ENCODE peak calls at places on chromosome 12, in five cellular contexts. One of them, this sample, is unnamed.

GRCh38 chr12:11876301-11876700 is 194.4 kb upstream of the BCL2L14 start:
- DNase-seq in GM12878: no peak
- DNase-seq in endothelial cell of umbilical vein: no peak
- DNase-seq in esophagus muscularis mucosa: no peak
- DNase-seq in prostate gland: no peak
- DNase-seq in this sample: no peak

GRCh38 chr12:34399631-34400422 is 377.5 kb downstream of the ALG10 start:
- DNase-seq in prostate gland: peak
- DNase-seq in GM12878: no peak
- DNase-seq in esophagus muscularis mucosa: peak
- DNase-seq in endothelial cell of umbilical vein: no peak
- DNase-seq in this sample: no peak

GRCh38 chr12:47885012-47885501 is 19.7 kb downstream of the VDR start:
- DNase-seq in esophagus muscularis mucosa: no peak
- DNase-seq in prostate gland: no peak
- DNase-seq in endothelial cell of umbilical vein: no peak
- DNase-seq in GM12878: peak
- DNase-seq in this sample: no peak

GRCh38 chr12:15172423-15172822 is 48.8 kb downstream of the RERG start:
- DNase-seq in esophagus muscularis mucosa: no peak
- DNase-seq in prostate gland: no peak
- DNase-seq in GM12878: no peak
- DNase-seq in endothelial cell of umbilical vein: no peak
- DNase-seq in this sample: no peak

GRCh38 chr12:116384175-116384574 is 106.7 kb upstream of the MED13L start:
- DNase-seq in GM12878: no peak
- DNase-seq in prostate gland: no peak
- DNase-seq in endothelial cell of umbilical vein: no peak
- DNase-seq in esophagus muscularis mucosa: no peak
- DNase-seq in this sample: no peak

GRCh38 chr12:121579981-121580868 is 598 bp downstream of the KDM2B start:
- DNase-seq in prostate gland: peak
- DNase-seq in GM12878: no peak
- DNase-seq in endothelial cell of umbilical vein: peak
- DNase-seq in esophagus muscularis mucosa: peak
- DNase-seq in this sample: no peak

GRCh38 chr12:69929531-69929930 is 104.5 kb downstream of the MYRFL start:
- DNase-seq in endothelial cell of umbilical vein: no peak
- DNase-seq in prostate gland: no peak
- DNase-seq in esophagus muscularis mucosa: no peak
- DNase-seq in GM12878: no peak
- DNase-seq in this sample: no peak

GRCh38 chr12:130828895-130829294 is 10.2 kb downstream of the STX2 start:
- DNase-seq in endothelial cell of umbilical vein: no peak
- DNase-seq in prostate gland: no peak
- DNase-seq in GM12878: no peak
- DNase-seq in esophagus muscularis mucosa: no peak
- DNase-seq in this sample: no peak

GRCh38 chr12:83016226-83016835 is 329.6 kb downstream of the TMTC2 start:
- DNase-seq in esophagus muscularis mucosa: no peak
- DNase-seq in endothelial cell of umbilical vein: peak
- DNase-seq in prostate gland: peak
- DNase-seq in GM12878: no peak
- DNase-seq in this sample: no peak

GRCh38 chr12:111182391-111182790 is 186.5 kb downstream of the PHETA1 start:
- DNase-seq in esophagus muscularis mucosa: no peak
- DNase-seq in endothelial cell of umbilical vein: no peak
- DNase-seq in GM12878: no peak
- DNase-seq in prostate gland: no peak
- DNase-seq in this sample: no peak

GRCh38 chr12:116161588-116161987 is 115.9 kb downstream of the MED13L start:
- DNase-seq in esophagus muscularis mucosa: no peak
- DNase-seq in prostate gland: no peak
- DNase-seq in GM12878: no peak
- DNase-seq in endothelial cell of umbilical vein: no peak
- DNase-seq in this sample: no peak

GRCh38 chr12:39327520-39327919 is 115.4 kb downstream of the KIF21A start:
- DNase-seq in prostate gland: no peak
- DNase-seq in esophagus muscularis mucosa: no peak
- DNase-seq in GM12878: no peak
- DNase-seq in endothelial cell of umbilical vein: no peak
- DNase-seq in this sample: no peak

GRCh38 chr12:130632582-130633174 is 83.4 kb downstream of the RIMBP2 start:
- DNase-seq in esophagus muscularis mucosa: no peak
- DNase-seq in endothelial cell of umbilical vein: no peak
- DNase-seq in prostate gland: peak
- DNase-seq in GM12878: no peak
- DNase-seq in this sample: no peak

GRCh38 chr12:116735951-116736599 is 1.8 kb downstream of the SPRING1 start:
- DNase-seq in esophagus muscularis mucosa: no peak
- DNase-seq in endothelial cell of umbilical vein: no peak
- DNase-seq in GM12878: no peak
- DNase-seq in prostate gland: no peak
- DNase-seq in this sample: no peak

GRCh38 chr12:94616217-94616729 is 34.1 kb downstream of the TMCC3 start:
- DNase-seq in prostate gland: peak
- DNase-seq in esophagus muscularis mucosa: no peak
- DNase-seq in GM12878: no peak
- DNase-seq in endothelial cell of umbilical vein: peak
- DNase-seq in this sample: no peak

GRCh38 chr12:65305346-65305950 is 27.0 kb downstream of the MSRB3 start:
- DNase-seq in esophagus muscularis mucosa: no peak
- DNase-seq in prostate gland: no peak
- DNase-seq in endothelial cell of umbilical vein: no peak
- DNase-seq in GM12878: no peak
- DNase-seq in this sample: no peak

GRCh38 chr12:29275834-29276233 is 105.1 kb downstream of the ERGIC2 start:
- DNase-seq in esophagus muscularis mucosa: no peak
- DNase-seq in GM12878: no peak
- DNase-seq in endothelial cell of umbilical vein: no peak
- DNase-seq in prostate gland: no peak
- DNase-seq in this sample: no peak

GRCh38 chr12:116045158-116045557 is 232.3 kb downstream of the MED13L start:
- DNase-seq in GM12878: no peak
- DNase-seq in prostate gland: no peak
- DNase-seq in esophagus muscularis mucosa: no peak
- DNase-seq in endothelial cell of umbilical vein: no peak
- DNase-seq in this sample: no peak

GRCh38 chr12:77064891-77065360 is 443 bp downstream of the E2F7 start:
- DNase-seq in endothelial cell of umbilical vein: no peak
- DNase-seq in GM12878: no peak
- DNase-seq in esophagus muscularis mucosa: no peak
- DNase-seq in prostate gland: no peak
- DNase-seq in this sample: no peak

GRCh38 chr12:26789731-26790644 is 43.0 kb downstream of the ITPR2 start:
- DNase-seq in esophagus muscularis mucosa: no peak
- DNase-seq in GM12878: no peak
- DNase-seq in prostate gland: no peak
- DNase-seq in endothelial cell of umbilical vein: no peak
- DNase-seq in this sample: no peak

GRCh38 chr12:46722737-46723136 is 103.1 kb downstream of the SLC38A4 start:
- DNase-seq in esophagus muscularis mucosa: no peak
- DNase-seq in endothelial cell of umbilical vein: peak
- DNase-seq in GM12878: no peak
- DNase-seq in prostate gland: no peak
- DNase-seq in this sample: no peak

GRCh38 chr12:15627995-15628945 is 160.9 kb downstream of the EPS8 start:
- DNase-seq in endothelial cell of umbilical vein: peak
- DNase-seq in esophagus muscularis mucosa: no peak
- DNase-seq in prostate gland: no peak
- DNase-seq in GM12878: no peak
- DNase-seq in this sample: no peak

DNA sequence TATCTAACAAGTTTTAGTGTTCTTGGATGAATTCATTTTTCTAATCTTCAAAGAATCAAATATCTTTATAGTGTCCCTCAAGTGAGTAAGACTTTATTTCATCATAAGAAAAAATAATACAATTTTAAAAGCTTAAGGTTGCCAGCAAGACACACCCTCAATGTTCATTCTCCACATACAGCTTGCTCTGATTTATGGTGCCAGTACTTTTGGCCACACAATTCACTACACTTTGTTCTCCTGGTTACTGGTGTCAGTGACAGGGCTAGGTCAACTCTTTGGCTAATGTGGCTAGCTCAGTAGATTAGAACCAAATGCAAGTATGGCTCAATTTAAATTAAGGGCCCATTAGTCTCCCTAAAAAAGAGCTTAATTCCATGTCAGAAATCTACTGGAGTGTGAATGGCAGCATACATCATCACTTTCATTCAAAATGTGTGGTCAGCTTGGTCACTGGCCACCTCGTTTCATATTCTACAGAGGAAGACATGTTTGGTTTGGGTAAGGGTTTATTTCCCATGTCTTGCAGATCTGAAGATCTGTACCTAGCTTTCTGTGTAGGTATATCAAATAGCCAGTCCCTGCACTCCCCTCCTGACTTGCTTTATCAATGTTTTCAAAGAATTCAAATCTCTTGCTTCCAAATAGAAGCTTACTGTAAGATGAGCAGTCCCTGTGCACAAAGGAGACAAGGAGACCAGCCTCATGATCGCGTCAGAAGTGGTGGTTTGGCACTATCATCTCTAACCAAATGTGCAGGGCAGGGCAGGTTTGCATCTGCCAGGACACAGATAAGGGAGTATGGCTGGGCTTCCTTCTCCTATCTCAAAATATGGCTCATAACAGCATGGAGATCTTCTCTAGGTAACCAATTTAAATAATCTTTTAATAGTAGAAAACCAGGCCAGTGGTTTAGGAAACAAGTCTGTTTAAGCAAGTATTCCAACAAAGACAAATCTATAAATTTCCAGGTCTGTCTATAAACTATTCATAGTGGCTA is 31.3 kb downstream of the HECTD4 start:
- DNase-seq in esophagus muscularis mucosa: no peak
- DNase-seq in endothelial cell of umbilical vein: no peak
- DNase-seq in GM12878: no peak
- DNase-seq in prostate gland: peak
- DNase-seq in this sample: no peak
- TF ChIP-seq POLR2A in esophagus muscularis mucosa: no peak
- TF ChIP-seq POLR2A in endothelial cell of umbilical vein: no peak
- TF ChIP-seq POLR2A in GM12878: no peak
- TF ChIP-seq POLR2A in prostate gland: no peak
- TF ChIP-seq POLR2A in this sample: no peak

GRCh38 chr12:31517994-31518393 is 72.9 kb downstream of the DENND5B start:
- DNase-seq in GM12878: no peak
- DNase-seq in prostate gland: no peak
- DNase-seq in endothelial cell of umbilical vein: peak
- DNase-seq in esophagus muscularis mucosa: no peak
- DNase-seq in this sample: no peak

GRCh38 chr12:31521972-31522371 is 69.0 kb downstream of the DENND5B start:
- DNase-seq in esophagus muscularis mucosa: no peak
- DNase-seq in prostate gland: no peak
- DNase-seq in endothelial cell of umbilical vein: no peak
- DNase-seq in GM12878: no peak
- DNase-seq in this sample: no peak

GRCh38 chr12:31519525-31519924 is 71.4 kb downstream of the DENND5B start:
- DNase-seq in esophagus muscularis mucosa: no peak
- DNase-seq in prostate gland: no peak
- DNase-seq in GM12878: no peak
- DNase-seq in endothelial cell of umbilical vein: no peak
- DNase-seq in this sample: no peak

GRCh38 chr12:31516702-31517101 is 74.2 kb downstream of the DENND5B start:
- DNase-seq in GM12878: no peak
- DNase-seq in prostate gland: no peak
- DNase-seq in esophagus muscularis mucosa: no peak
- DNase-seq in endothelial cell of umbilical vein: no peak
- DNase-seq in this sample: no peak

DNA sequence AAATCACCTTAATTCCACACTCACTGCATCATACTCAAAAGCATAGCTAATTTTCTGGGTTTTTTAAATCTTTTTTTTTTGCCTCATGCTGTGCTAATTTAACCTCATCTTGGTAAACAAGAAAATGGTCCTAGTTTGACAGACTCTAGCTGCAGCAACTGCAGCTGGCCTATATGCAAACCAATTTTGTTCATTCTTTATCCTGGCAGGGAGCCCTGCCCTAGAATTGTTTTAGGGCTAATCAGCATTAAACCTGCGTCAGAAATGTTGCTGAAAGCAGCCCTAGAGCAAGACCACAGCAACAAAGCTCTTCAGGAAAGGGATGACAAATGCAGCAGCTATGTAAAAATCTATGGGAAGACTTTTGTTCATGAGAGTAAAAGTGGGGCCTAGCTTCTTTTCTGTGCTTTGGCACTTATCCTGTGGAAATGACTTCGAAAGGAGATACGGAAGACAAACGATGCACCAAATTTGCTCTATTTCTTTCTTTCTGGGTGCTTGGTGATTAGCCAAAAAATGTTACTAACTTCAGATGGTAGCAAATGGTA is 72.2 kb downstream of the DENND5B start:
- DNase-seq in prostate gland: no peak
- DNase-seq in esophagus muscularis mucosa: no peak
- DNase-seq in endothelial cell of umbilical vein: peak
- DNase-seq in GM12878: no peak
- DNase-seq in this sample: no peak
- TF ChIP-seq POLR2AphosphoS5 in prostate gland: no peak
- TF ChIP-seq POLR2AphosphoS5 in esophagus muscularis mucosa: no peak
- TF ChIP-seq POLR2AphosphoS5 in endothelial cell of umbilical vein: peak
- TF ChIP-seq POLR2AphosphoS5 in GM12878: no peak
- TF ChIP-seq POLR2AphosphoS5 in this sample: no peak

GRCh38 chr12:62629413-62629812 is 162.8 kb downstream of the MON2 start:
- DNase-seq in esophagus muscularis mucosa: peak
- DNase-seq in endothelial cell of umbilical vein: no peak
- DNase-seq in GM12878: no peak
- DNase-seq in prostate gland: no peak
- DNase-seq in this sample: no peak

GRCh38 chr12:62629971-62630739 is 163.5 kb downstream of the MON2 start:
- DNase-seq in GM12878: no peak
- DNase-seq in esophagus muscularis mucosa: peak
- DNase-seq in prostate gland: no peak
- DNase-seq in endothelial cell of umbilical vein: no peak
- DNase-seq in this sample: no peak

GRCh38 chr12:62631531-62632520 is 165.2 kb downstream of the MON2 start:
- DNase-seq in esophagus muscularis mucosa: peak
- DNase-seq in prostate gland: peak
- DNase-seq in GM12878: no peak
- DNase-seq in endothelial cell of umbilical vein: peak
- DNase-seq in this sample: peak

GRCh38 chr12:62635630-62636029 is 169.0 kb downstream of the MON2 start:
- DNase-seq in GM12878: no peak
- DNase-seq in esophagus muscularis mucosa: no peak
- DNase-seq in endothelial cell of umbilical vein: no peak
- DNase-seq in prostate gland: no peak
- DNase-seq in this sample: no peak

DNA sequence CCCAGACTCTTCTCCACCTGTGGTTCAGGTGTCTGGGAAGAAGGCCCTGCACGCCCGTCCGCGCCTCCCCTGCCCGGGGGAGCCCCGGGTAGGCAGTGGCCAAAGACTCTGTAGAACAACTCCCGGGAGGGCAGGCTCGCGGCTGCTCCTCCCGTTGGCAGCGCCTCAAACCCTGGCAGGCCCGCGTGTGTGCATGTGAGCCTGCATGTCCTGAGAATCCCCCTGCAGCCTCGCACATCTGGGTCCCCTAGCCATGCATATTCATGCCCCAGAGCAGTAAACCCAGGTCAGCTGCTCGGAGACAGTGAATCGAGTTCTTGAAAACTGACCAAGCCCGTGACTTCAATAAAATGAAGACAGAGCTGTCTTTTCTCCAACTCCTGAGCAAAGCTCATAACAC is 165.9 kb downstream of the MON2 start:
- DNase-seq in esophagus muscularis mucosa: peak
- DNase-seq in GM12878: no peak
- DNase-seq in endothelial cell of umbilical vein: peak
- DNase-seq in prostate gland: peak
- DNase-seq in this sample: peak
- TF ChIP-seq POLR2A in esophagus muscularis mucosa: no peak
- TF ChIP-seq POLR2A in GM12878: no peak
- TF ChIP-seq POLR2A in endothelial cell of umbilical vein: no peak
- TF ChIP-seq POLR2A in prostate gland: no peak
- TF ChIP-seq POLR2A in this sample: no peak

GRCh38 chr12:10184261-10184843 is 5.5 kb downstream of the TMEM52B start:
- DNase-seq in GM12878: no peak
- DNase-seq in esophagus muscularis mucosa: peak
- DNase-seq in prostate gland: no peak
- DNase-seq in endothelial cell of umbilical vein: no peak
- DNase-seq in this sample: no peak
- TF ChIP-seq POLR2AphosphoS5 in GM12878: no peak
- TF ChIP-seq POLR2AphosphoS5 in esophagus muscularis mucosa: no peak
- TF ChIP-seq POLR2AphosphoS5 in prostate gland: no peak
- TF ChIP-seq POLR2AphosphoS5 in endothelial cell of umbilical vein: no peak
- TF ChIP-seq POLR2AphosphoS5 in this sample: no peak